ENCODE peak calls at places on chromosome 12, in nine cellular contexts. One of them, this sample, is unnamed.

GRCh38 chr12:19402211-19402610 is 37.1 kb upstream of the AEBP2 start:
- DNase-seq in fibroblast of lung: no peak
- DNase-seq in AG04450: no peak
- DNase-seq in SJCRH30: no peak
- DNase-seq in CD8-positive, alpha-beta T cell: no peak
- DNase-seq in adipocyte: no peak
- DNase-seq in lung: no peak
- DNase-seq in uterus: no peak
- DNase-seq in WERI-Rb-1: no peak
- DNase-seq in this sample: no peak

GRCh38 chr12:111819191-111820158 is 22.6 kb upstream of the MAPKAPK5 start:
- DNase-seq in fibroblast of lung: peak; percentile 7
- DNase-seq in AG04450: no peak
- DNase-seq in SJCRH30: peak; percentile 29
- DNase-seq in CD8-positive, alpha-beta T cell: no peak
- DNase-seq in adipocyte: no peak
- DNase-seq in lung: no peak
- DNase-seq in uterus: no peak
- DNase-seq in WERI-Rb-1: no peak
- DNase-seq in this sample: no peak

GRCh38 chr12:1629338-1630080 is 478 bp downstream of the WNT5B start:
- DNase-seq in fibroblast of lung: no peak
- DNase-seq in AG04450: no peak
- DNase-seq in SJCRH30: peak; percentile 67
- DNase-seq in CD8-positive, alpha-beta T cell: no peak
- DNase-seq in adipocyte: no peak
- DNase-seq in lung: no peak
- DNase-seq in uterus: no peak
- DNase-seq in WERI-Rb-1: peak; percentile 61
- DNase-seq in this sample: no peak

GRCh38 chr12:56271031-56271430 is 4.3 kb downstream of the COQ10A start:
- DNase-seq in fibroblast of lung: peak; percentile 16
- DNase-seq in AG04450: no peak
- DNase-seq in SJCRH30: no peak
- DNase-seq in CD8-positive, alpha-beta T cell: no peak
- DNase-seq in adipocyte: peak; percentile 39
- DNase-seq in lung: no peak
- DNase-seq in uterus: no peak
- DNase-seq in WERI-Rb-1: no peak
- DNase-seq in this sample: no peak

GRCh38 chr12:111438501-111438900 is 32.8 kb downstream of the SH2B3 start:
- DNase-seq in fibroblast of lung: peak; percentile 78
- DNase-seq in AG04450: no peak
- DNase-seq in SJCRH30: peak; percentile 41
- DNase-seq in CD8-positive, alpha-beta T cell: peak; percentile 58
- DNase-seq in adipocyte: peak; percentile 17
- DNase-seq in lung: peak; percentile 46
- DNase-seq in uterus: no peak
- DNase-seq in WERI-Rb-1: no peak
- DNase-seq in this sample: no peak

GRCh38 chr12:65335021-65335714 is 56.7 kb downstream of the MSRB3 start:
- DNase-seq in fibroblast of lung: peak; percentile 89
- DNase-seq in AG04450: peak; percentile 77
- DNase-seq in SJCRH30: peak; percentile 77
- DNase-seq in CD8-positive, alpha-beta T cell: no peak
- DNase-seq in adipocyte: peak; percentile 89
- DNase-seq in lung: no peak
- DNase-seq in uterus: peak; percentile 79
- DNase-seq in WERI-Rb-1: no peak
- DNase-seq in this sample: no peak

GRCh38 chr12:59657266-59657665 is 61.4 kb downstream of the SLC16A7 start:
- DNase-seq in fibroblast of lung: peak; percentile 83
- DNase-seq in AG04450: no peak
- DNase-seq in SJCRH30: no peak
- DNase-seq in CD8-positive, alpha-beta T cell: no peak
- DNase-seq in adipocyte: peak; percentile 23
- DNase-seq in lung: no peak
- DNase-seq in uterus: no peak
- DNase-seq in WERI-Rb-1: no peak
- DNase-seq in this sample: no peak

GRCh38 chr12:119369907-119370546 is 35.5 kb downstream of the CCDC60 start:
- DNase-seq in fibroblast of lung: no peak
- DNase-seq in AG04450: no peak
- DNase-seq in SJCRH30: no peak
- DNase-seq in CD8-positive, alpha-beta T cell: no peak
- DNase-seq in adipocyte: no peak
- DNase-seq in lung: no peak
- DNase-seq in uterus: no peak
- DNase-seq in WERI-Rb-1: peak; percentile 47
- DNase-seq in this sample: no peak

GRCh38 chr12:42094277-42094676 is 50.4 kb downstream of the GXYLT1 start:
- DNase-seq in fibroblast of lung: peak; percentile 76
- DNase-seq in AG04450: peak; percentile 21
- DNase-seq in SJCRH30: peak; percentile 61
- DNase-seq in CD8-positive, alpha-beta T cell: peak; percentile 9
- DNase-seq in adipocyte: peak; percentile 28
- DNase-seq in lung: no peak
- DNase-seq in uterus: no peak
- DNase-seq in WERI-Rb-1: no peak
- DNase-seq in this sample: no peak

GRCh38 chr12:114976959-114977358 is 293.0 kb upstream of the TBX3 start:
- DNase-seq in fibroblast of lung: peak; percentile 37
- DNase-seq in AG04450: peak; percentile 54
- DNase-seq in SJCRH30: no peak
- DNase-seq in CD8-positive, alpha-beta T cell: no peak
- DNase-seq in adipocyte: peak; percentile 55
- DNase-seq in lung: no peak
- DNase-seq in uterus: no peak
- DNase-seq in WERI-Rb-1: no peak
- DNase-seq in this sample: no peak

GRCh38 chr12:25051583-25052190 is 102.8 kb upstream of the BCAT1 start:
- DNase-seq in fibroblast of lung: no peak
- DNase-seq in AG04450: no peak
- DNase-seq in SJCRH30: peak; percentile 9
- DNase-seq in CD8-positive, alpha-beta T cell: peak; percentile 33
- DNase-seq in adipocyte: no peak
- DNase-seq in lung: no peak
- DNase-seq in uterus: no peak
- DNase-seq in WERI-Rb-1: no peak
- DNase-seq in this sample: no peak

GRCh38 chr12:122452701-122453285 is 30.3 kb upstream of the CLIP1 start:
- DNase-seq in fibroblast of lung: no peak
- DNase-seq in AG04450: no peak
- DNase-seq in SJCRH30: no peak
- DNase-seq in CD8-positive, alpha-beta T cell: no peak
- DNase-seq in adipocyte: no peak
- DNase-seq in lung: no peak
- DNase-seq in uterus: no peak
- DNase-seq in WERI-Rb-1: no peak
- DNase-seq in this sample: no peak

GRCh38 chr12:82357845-82358199 is 365 bp downstream of the CCDC59 start:
- DNase-seq in fibroblast of lung: peak; percentile 2
- DNase-seq in AG04450: no peak
- DNase-seq in SJCRH30: no peak
- DNase-seq in CD8-positive, alpha-beta T cell: no peak
- DNase-seq in adipocyte: peak; percentile 52
- DNase-seq in lung: no peak
- DNase-seq in uterus: no peak
- DNase-seq in WERI-Rb-1: no peak
- DNase-seq in this sample: no peak

GRCh38 chr12:56565510-56566101 is 44.0 kb downstream of the RBMS2 start:
- DNase-seq in fibroblast of lung: peak; percentile 35
- DNase-seq in AG04450: peak; percentile 66
- DNase-seq in SJCRH30: peak; percentile 89
- DNase-seq in CD8-positive, alpha-beta T cell: no peak
- DNase-seq in adipocyte: peak; percentile 96
- DNase-seq in lung: peak; percentile 53
- DNase-seq in uterus: peak; percentile 80
- DNase-seq in WERI-Rb-1: peak; percentile 24
- DNase-seq in this sample: peak; percentile 47

GRCh38 chr12:75913502-75914110 is 118.0 kb downstream of the PHLDA1 start:
- DNase-seq in fibroblast of lung: peak; percentile 54
- DNase-seq in AG04450: no peak
- DNase-seq in SJCRH30: no peak
- DNase-seq in CD8-positive, alpha-beta T cell: no peak
- DNase-seq in adipocyte: no peak
- DNase-seq in lung: no peak
- DNase-seq in uterus: no peak
- DNase-seq in WERI-Rb-1: no peak
- DNase-seq in this sample: no peak

GRCh38 chr12:71216725-71217579 is 59.2 kb upstream of the TSPAN8 start:
- DNase-seq in fibroblast of lung: peak; percentile 10
- DNase-seq in AG04450: no peak
- DNase-seq in SJCRH30: peak; percentile 53
- DNase-seq in CD8-positive, alpha-beta T cell: no peak
- DNase-seq in adipocyte: peak; percentile 24
- DNase-seq in lung: no peak
- DNase-seq in uterus: no peak
- DNase-seq in WERI-Rb-1: peak; percentile 61
- DNase-seq in this sample: no peak

GRCh38 chr12:41049033-41049432 is 139.1 kb upstream of the PDZRN4 start:
- DNase-seq in fibroblast of lung: no peak
- DNase-seq in AG04450: no peak
- DNase-seq in SJCRH30: no peak
- DNase-seq in CD8-positive, alpha-beta T cell: no peak
- DNase-seq in adipocyte: no peak
- DNase-seq in lung: no peak
- DNase-seq in uterus: no peak
- DNase-seq in WERI-Rb-1: no peak
- DNase-seq in this sample: no peak

GRCh38 chr12:54215990-54216579 is 27.3 kb upstream of the SMUG1 start:
- DNase-seq in fibroblast of lung: no peak
- DNase-seq in AG04450: no peak
- DNase-seq in SJCRH30: peak; percentile 45
- DNase-seq in CD8-positive, alpha-beta T cell: no peak
- DNase-seq in adipocyte: no peak
- DNase-seq in lung: no peak
- DNase-seq in uterus: no peak
- DNase-seq in WERI-Rb-1: no peak
- DNase-seq in this sample: no peak

GRCh38 chr12:113134521-113134951 is 1.0 kb downstream of the RASAL1 start:
- DNase-seq in fibroblast of lung: no peak
- DNase-seq in AG04450: no peak
- DNase-seq in SJCRH30: no peak
- DNase-seq in CD8-positive, alpha-beta T cell: no peak
- DNase-seq in adipocyte: no peak
- DNase-seq in lung: no peak
- DNase-seq in uterus: no peak
- DNase-seq in WERI-Rb-1: no peak
- DNase-seq in this sample: no peak
- H3K4me3 ChIP-seq in fibroblast of lung: no peak overlapping the region
- H3K4me3 ChIP-seq in AG04450: no peak overlapping the region
- H3K4me3 ChIP-seq in SJCRH30: no peak overlapping the region
- H3K4me3 ChIP-seq in CD8-positive, alpha-beta T cell: no peak overlapping the region
- H3K4me3 ChIP-seq in adipocyte: no peak overlapping the region
- H3K4me3 ChIP-seq in lung: no peak overlapping the region
- H3K4me3 ChIP-seq in uterus: no peak overlapping the region
- H3K4me3 ChIP-seq in WERI-Rb-1: no peak overlapping the region
- H3K4me3 ChIP-seq in this sample: no peak overlapping the region

GRCh38 chr12:34350092-34351041 is 328.1 kb downstream of the ALG10 start:
- DNase-seq in fibroblast of lung: no peak
- DNase-seq in AG04450: no peak
- DNase-seq in SJCRH30: no peak
- DNase-seq in CD8-positive, alpha-beta T cell: no peak
- DNase-seq in adipocyte: no peak
- DNase-seq in lung: no peak
- DNase-seq in uterus: no peak
- DNase-seq in WERI-Rb-1: no peak
- DNase-seq in this sample: no peak
- H3K9me3 ChIP-seq in fibroblast of lung: no peaks in the 10 kb centered on the region
- H3K9me3 ChIP-seq in AG04450: peaks cover 100% of the 10 kb centered on the region
- H3K9me3 ChIP-seq in SJCRH30: no peaks in the 10 kb centered on the region
- H3K9me3 ChIP-seq in CD8-positive, alpha-beta T cell: no peaks in the 10 kb centered on the region
- H3K9me3 ChIP-seq in adipocyte: no peaks in the 10 kb centered on the region
- H3K9me3 ChIP-seq in lung: peaks cover 72% of the 10 kb centered on the region
- H3K9me3 ChIP-seq in uterus: peaks cover 8% of the 10 kb centered on the region
- H3K9me3 ChIP-seq in WERI-Rb-1: no peaks in the 10 kb centered on the region
- H3K9me3 ChIP-seq in this sample: peaks cover 12% of the 10 kb centered on the region

DNA sequence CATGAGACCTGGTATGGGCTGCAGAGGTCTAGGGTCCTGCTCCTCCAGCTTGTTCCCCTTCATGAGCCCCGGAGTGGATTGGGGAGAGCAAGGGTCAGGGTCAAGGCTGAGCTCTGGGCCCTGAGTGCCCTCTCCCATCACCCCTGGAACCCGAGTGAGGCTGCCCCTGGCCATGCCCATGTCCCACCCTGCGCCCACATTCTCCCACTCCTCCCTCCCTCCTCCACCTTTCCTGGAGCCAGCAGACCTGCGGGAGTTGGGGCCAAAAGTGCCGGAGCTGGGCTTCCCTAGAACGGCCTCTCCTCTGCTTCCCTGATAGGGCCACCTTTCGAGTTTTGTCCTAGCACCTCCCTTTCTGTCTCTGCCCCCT is 597 bp downstream of the SCNN1A start:
- DNase-seq in fibroblast of lung: no peak
- DNase-seq in AG04450: no peak
- DNase-seq in SJCRH30: no peak
- DNase-seq in CD8-positive, alpha-beta T cell: no peak
- DNase-seq in adipocyte: no peak
- DNase-seq in lung: no peak
- DNase-seq in uterus: no peak
- DNase-seq in WERI-Rb-1: no peak
- DNase-seq in this sample: no peak
- H3K4me3 ChIP-seq in fibroblast of lung: no peak overlapping the region
- H3K4me3 ChIP-seq in AG04450: no peak overlapping the region
- H3K4me3 ChIP-seq in SJCRH30: no peak overlapping the region
- H3K4me3 ChIP-seq in CD8-positive, alpha-beta T cell: no peak overlapping the region
- H3K4me3 ChIP-seq in adipocyte: no peak overlapping the region
- H3K4me3 ChIP-seq in lung: peak overlapping the region; percentile 9
- H3K4me3 ChIP-seq in uterus: no peak overlapping the region
- H3K4me3 ChIP-seq in WERI-Rb-1: no peak overlapping the region
- H3K4me3 ChIP-seq in this sample: no peak overlapping the region

DNA sequence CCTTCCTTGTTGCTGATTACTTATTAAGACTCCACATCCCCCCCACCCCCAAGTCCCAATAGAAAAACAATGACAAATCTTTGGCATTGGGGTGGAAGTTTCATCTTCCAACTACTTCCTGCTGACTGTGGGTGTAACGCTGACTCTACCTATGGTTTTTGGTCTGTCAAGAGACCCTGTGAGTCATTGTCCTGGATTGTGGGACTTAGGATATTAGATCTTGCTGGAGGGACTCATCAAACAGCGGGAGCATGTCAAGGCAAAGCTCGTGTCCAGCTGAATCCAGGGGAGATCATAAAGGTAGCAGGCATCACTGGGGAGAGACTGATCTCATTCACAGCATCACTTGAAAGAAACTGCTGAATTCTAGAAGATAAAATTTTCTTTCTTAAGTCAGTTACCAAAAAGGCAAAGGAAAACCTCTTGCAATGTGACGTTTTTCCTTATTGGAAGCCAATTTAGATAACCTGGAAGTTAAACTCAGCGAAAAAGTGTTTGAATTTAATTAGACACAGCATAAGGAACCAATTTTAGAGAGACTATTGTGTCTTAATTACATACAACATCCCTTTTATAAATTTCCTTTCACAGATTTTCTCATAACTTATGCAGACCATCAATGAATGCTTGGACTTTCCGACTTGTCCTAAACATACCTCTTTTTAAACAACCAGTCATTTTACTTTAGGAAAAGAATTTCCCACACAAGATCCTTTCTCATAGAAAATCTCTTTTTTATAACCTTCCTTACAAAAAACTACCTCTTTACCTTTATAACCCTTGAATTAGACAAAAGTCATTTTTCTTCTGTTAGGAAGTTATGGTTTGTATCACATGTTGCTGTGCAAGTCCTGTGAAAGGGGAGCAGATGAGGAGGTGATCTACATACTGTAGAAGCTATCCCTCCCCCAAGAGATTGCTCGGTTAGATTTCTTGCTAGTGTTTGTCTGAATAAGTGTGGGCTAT is 94.6 kb upstream of the SCAF11 start:
- DNase-seq in fibroblast of lung: no peak
- DNase-seq in AG04450: no peak
- DNase-seq in SJCRH30: no peak
- DNase-seq in CD8-positive, alpha-beta T cell: no peak
- DNase-seq in adipocyte: no peak
- DNase-seq in lung: no peak
- DNase-seq in uterus: no peak
- DNase-seq in WERI-Rb-1: no peak
- DNase-seq in this sample: no peak
- H3K9me3 ChIP-seq in fibroblast of lung: no peaks in the 10 kb centered on the region
- H3K9me3 ChIP-seq in AG04450: peaks cover 17% of the 10 kb centered on the region
- H3K9me3 ChIP-seq in SJCRH30: peaks cover 10% of the 10 kb centered on the region
- H3K9me3 ChIP-seq in CD8-positive, alpha-beta T cell: no peaks in the 10 kb centered on the region
- H3K9me3 ChIP-seq in adipocyte: peaks cover 25% of the 10 kb centered on the region
- H3K9me3 ChIP-seq in lung: no peaks in the 10 kb centered on the region
- H3K9me3 ChIP-seq in uterus: no peaks in the 10 kb centered on the region
- H3K9me3 ChIP-seq in WERI-Rb-1: peaks cover 11% of the 10 kb centered on the region
- H3K9me3 ChIP-seq in this sample: no peaks in the 10 kb centered on the region

This sample was measured in ascending aorta.